ENCODE peak calls at places on chromosomes 4 and X, in five cellular contexts. W is PC-3, G is GM23248, O is neural progenitor cell, X is PC-9. Z is an unnamed sample.

GRCh38 chr4:130648570-130648969 is 1552.6 kb downstream of the C4orf33 start:
- DNase-seq in O (no peak), W (no peak), G (no peak), X (no peak), Z (peak; percentile 64)

GRCh38 chrX:136214551-136214950 is 36.6 kb downstream of the MAP7D3 start:
- DNase-seq in O (no peak), W (peak; percentile 92), X (peak; percentile 82), G (peak; percentile 75), Z (no peak)

GRCh38 chr4:111839186-111839585 is 306.1 kb upstream of the FAM241A start:
- DNase-seq in G (no peak), W (no peak), X (no peak), O (peak; percentile 39), Z (no peak)

GRCh38 chrX:128020701-128021100 is 31.5 kb downstream of the ACTRT1 start:
- DNase-seq in G (no peak), W (peak; percentile 90), X (peak; percentile 49), O (no peak), Z (no peak)

GRCh38 chrX:101347859-101348451 is 587 bp downstream of the TIMM8A start:
- DNase-seq in W (no peak), O (no peak), X (no peak), G (peak; percentile 59), Z (no peak)

GRCh38 chrX:18290200-18290599 is 64.3 kb downstream of the SCML2 start:
- DNase-seq in X (no peak), O (peak; percentile 15), W (no peak), G (no peak), Z (no peak)

GRCh38 chr4:37951465-37952352 is 8.5 kb upstream of the PTTG2 start:
- DNase-seq in W (peak; percentile 8), O (no peak), G (no peak), X (no peak), Z (no peak)

GRCh38 chrX:10393899-10394298 is 226.5 kb downstream of the MID1 start:
- DNase-seq in O (no peak), G (no peak), W (peak; percentile 68), X (no peak), Z (no peak)

GRCh38 chr4:150579591-150580234 is 2.2 kb upstream of the MAB21L2 start:
- DNase-seq in X (no peak), G (peak; percentile 66), W (no peak), O (peak; percentile 75), Z (no peak)

GRCh38 chr4:98794565-98795205 is 134.2 kb downstream of the EIF4E start:
- DNase-seq in G (peak; percentile 70), O (no peak), W (peak; percentile 51), X (peak; percentile 11), Z (no peak)

GRCh38 chrX:35919536-35920309 is at the start of gene CFAP47:
- DNase-seq in X (peak; percentile 15), O (peak; percentile 86), W (peak; percentile 4), G (no peak), Z (peak; percentile 79)

GRCh38 chr4:95124906-95125504 is 367.2 kb downstream of the BMPR1B start:
- DNase-seq in W (peak; percentile 70), O (peak; percentile 78), X (peak; percentile 8), G (peak; percentile 82), Z (peak; percentile 32)

GRCh38 chr4:68963389-68963788 is 11.8 kb upstream of the UGT2A3 start:
- DNase-seq in W (no peak), G (no peak), O (no peak), X (no peak), Z (no peak)

GRCh38 chr4:179858221-179858620 is 2385.0 kb upstream of the TENM3 start:
- DNase-seq in G (no peak), W (no peak), X (no peak), O (no peak), Z (no peak)

GRCh38 chrX:120768681-120769080 is 107.0 kb downstream of the CT47B1 start:
- DNase-seq in X (no peak), W (peak; percentile 80), O (no peak), G (peak; percentile 54), Z (no peak)

GRCh38 chr4:118281611-118282442 is 71.0 kb downstream of the PRSS12 start:
- DNase-seq in W (no peak), O (peak; percentile 43), X (no peak), G (peak; percentile 42), Z (no peak)

GRCh38 chr4:150224896-150225591 is 146.8 kb downstream of the DCLK2 start:
- DNase-seq in W (peak; percentile 55), G (peak; percentile 94), O (peak; percentile 25), X (no peak), Z (no peak)

GRCh38 chr4:53592686-53593641 is 1.7 kb upstream of the LNX1 start:
- DNase-seq in W (no peak), O (peak; percentile 57), X (peak; percentile 77), G (no peak), Z (no peak)

GRCh38 chr4:152138451-152138850 is 377.6 kb upstream of the GATB start:
- DNase-seq in O (no peak), X (no peak), W (no peak), G (no peak), Z (no peak)

GRCh38 chr4:41181037-41181436 is 33.3 kb downstream of the APBB2 start:
- DNase-seq in X (no peak), G (no peak), W (no peak), O (no peak), Z (no peak)

GRCh38 chrX:136780738-136781137 is at the start of gene ARHGEF6:
- DNase-seq in O (no peak), X (no peak), G (peak; percentile 49), W (peak; percentile 21), Z (peak; percentile 39)

GRCh38 chrX:103792916-103793540 is 16.4 kb downstream of the PLP1 start:
- DNase-seq in X (no peak), W (peak; percentile 82), O (no peak), G (peak; percentile 80), Z (no peak)

GRCh38 chr4:128162434-128162833 is 101.3 kb downstream of the LARP1B start:
- DNase-seq in W (peak; percentile 15), O (no peak), X (no peak), G (no peak), Z (no peak)

GRCh38 chr4:98976716-98977115 is 18.8 kb upstream of the METAP1 start:
- DNase-seq in O (no peak), G (peak; percentile 23), X (peak; percentile 12), W (peak; percentile 78), Z (no peak)

GRCh38 chr4:1078490-1078889 is 34.9 kb downstream of the RNF212 start:
- DNase-seq in G (no peak), W (no peak), O (no peak), X (no peak), Z (no peak)

GRCh38 chrX:135974279-135974856 is 580 bp upstream of the MMGT1 start:
- DNase-seq in G (no peak), O (peak; percentile 85), W (peak; percentile 25), X (peak; percentile 53), Z (peak; percentile 44)

GRCh38 chrX:115650449-115650848 is 89.5 kb downstream of the PLS3 start:
- DNase-seq in W (peak; percentile 9), G (peak; percentile 21), O (no peak), X (no peak), Z (no peak)

GRCh38 chr4:48904101-48904500 is 2.5 kb downstream of the OCIAD2 start:
- DNase-seq in G (no peak), X (no peak), O (no peak), W (no peak), Z (peak; percentile 45)
- H3K4me3 ChIP-seq in G (no peak overlapping the region), X (no peak overlapping the region), O (no peak overlapping the region), W (no peak overlapping the region), Z (no peak overlapping the region)

DNA sequence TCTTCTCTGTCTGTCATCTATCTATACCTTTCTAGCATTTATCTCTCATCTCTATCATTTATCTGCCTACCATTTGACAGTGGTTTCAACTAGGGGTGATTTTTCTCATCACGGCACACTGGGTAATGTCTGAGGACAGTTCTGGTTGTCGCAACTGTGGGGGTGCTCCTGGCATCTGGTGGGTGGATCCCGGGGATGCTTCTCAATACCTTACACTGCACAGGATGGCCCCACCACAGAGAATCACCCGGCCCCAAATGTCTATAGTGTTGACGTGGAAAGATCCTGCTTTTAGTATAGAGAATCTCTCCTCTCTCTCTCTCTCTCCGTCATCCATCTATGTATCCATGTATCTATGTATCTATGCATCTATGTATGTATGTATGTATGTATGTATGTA is 7.2 kb downstream of the P2RY8 start:
- DNase-seq in W (no peak), O (no peak), G (no peak), X (no peak), Z (no peak)
- H3F3A ChIP-seq in W (no peaks in the 10 kb centered on the region), O (peaks cover 10% of the 10 kb centered on the region), G (no peaks in the 10 kb centered on the region), X (no peaks in the 10 kb centered on the region), Z (peaks cover 7% of the 10 kb centered on the region)

GRCh38 chr4:76704133-76704881 is 193.6 kb downstream of the SOWAHB start:
- DNase-seq in W (peak; percentile 88), X (peak; percentile 51), O (no peak), G (peak; percentile 50), Z (no peak)

GRCh38 chr4:76705497-76705896 is 192.4 kb downstream of the SOWAHB start:
- DNase-seq in W (no peak), O (no peak), X (no peak), G (no peak), Z (no peak)

GRCh38 chr4:76702440-76703122 is 195.4 kb downstream of the SOWAHB start:
- DNase-seq in O (no peak), X (no peak), G (no peak), W (no peak), Z (peak; percentile 60)

GRCh38 chr4:76703123-76703490 is 194.8 kb downstream of the SOWAHB start:
- DNase-seq in W (peak; percentile 85), G (peak; percentile 69), X (no peak), O (no peak), Z (no peak)

DNA sequence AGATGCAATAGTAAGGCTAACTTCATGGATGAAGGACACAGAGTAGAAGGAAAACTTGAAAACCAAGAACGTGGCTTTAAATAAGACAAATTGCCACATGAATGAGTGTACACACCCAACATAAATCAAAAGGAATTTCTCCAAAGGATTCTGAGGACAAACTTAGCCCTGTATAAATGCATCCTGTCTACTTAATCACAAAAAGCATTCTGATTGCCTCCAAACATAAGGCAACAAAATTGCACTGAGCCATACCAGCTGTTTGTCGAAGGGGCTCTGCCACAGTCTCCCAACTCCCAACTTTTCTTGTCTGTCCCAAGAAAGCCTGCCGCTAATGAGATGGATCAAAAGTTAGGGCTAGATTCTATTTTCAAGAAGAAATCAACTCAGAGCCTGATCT is 194.3 kb downstream of the SOWAHB start:
- DNase-seq in X (no peak), O (no peak), G (peak; percentile 38), W (peak; percentile 40), Z (no peak)
- H3K4me1 ChIP-seq in X (peaks cover 66% of the 10 kb centered on the region), O (peaks cover 31% of the 10 kb centered on the region), G (peaks cover 35% of the 10 kb centered on the region), W (peaks cover 61% of the 10 kb centered on the region), Z (peaks cover 75% of the 10 kb centered on the region)

GRCh38 chr4:153222790-153223417 is 18.7 kb downstream of the TRIM2 start:
- DNase-seq in O (peak; percentile 70), W (peak; percentile 28), X (no peak), G (peak; percentile 83), Z (peak; percentile 54)

GRCh38 chr4:153220709-153221367 is 16.6 kb downstream of the TRIM2 start:
- DNase-seq in W (no peak), X (no peak), G (peak; percentile 32), O (no peak), Z (no peak)

GRCh38 chr4:153223418-153223792 is 19.2 kb downstream of the TRIM2 start:
- DNase-seq in O (no peak), W (no peak), X (no peak), G (peak; percentile 47), Z (no peak)

GRCh38 chr4:153222162-153222789 is 18.0 kb downstream of the TRIM2 start:
- DNase-seq in O (peak; percentile 91), X (no peak), G (peak; percentile 92), W (peak; percentile 79), Z (peak; percentile 34)

DNA sequence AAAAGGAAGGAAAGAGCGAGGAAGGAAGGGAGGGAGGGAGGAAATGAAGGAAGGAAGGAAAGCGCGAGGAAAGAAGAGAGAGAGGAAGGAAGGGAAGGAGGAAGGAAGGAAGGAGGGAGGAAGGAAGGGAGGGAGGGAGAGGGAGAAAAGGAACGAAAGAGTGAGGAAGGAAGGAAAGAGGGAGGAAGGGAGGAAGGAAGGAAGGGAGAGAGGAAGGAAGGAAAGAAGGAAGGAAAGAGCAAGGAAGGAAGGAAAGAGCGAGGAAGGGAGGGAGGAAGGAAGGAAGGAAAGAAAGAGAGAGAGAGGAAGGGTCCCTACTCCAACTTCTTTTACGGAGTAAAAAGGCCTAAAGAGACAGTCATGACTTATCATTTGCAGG is 17.5 kb downstream of the TRIM2 start:
- DNase-seq in X (no peak), O (no peak), G (no peak), W (no peak), Z (no peak)
- H3K4me3 ChIP-seq in X (no peak overlapping the region), O (peak overlapping the region; percentile 61), G (peak overlapping the region; percentile 77), W (peak overlapping the region; percentile 70), Z (peak overlapping the region; percentile 67)